ENCODE peak calls at places on chromosomes 16 and 17, in eight cellular contexts. C is head of caudate nucleus; D is fibroblast of the conjunctiva; S is T follicular helper cell; L is naive B cell; P is cardiac septum; U is stimulated activated CD8-positive, alpha-beta memory T cell treated with anti-CD3 and anti-CD28 coated beads, Interleukin-12 subunit alpha, Interleukin-12 subunit beta, amount 100 ng/mL, for 4 hours; W is NCI-H748 treated with DMSO at 0.1 percent for 48 hours. R is an unnamed sample.

GRCh38 chr17:50064253-50064991 is 8.5 kb downstream of the ITGA3 start:
- DNase-seq in C (peak), D (peak), S (no peak), L (no peak), P (no peak), U (no peak), W (no peak), R (peak)

GRCh38 chr17:72369366-72369765 is 248.5 kb downstream of the SOX9 start:
- DNase-seq in C (no peak), D (no peak), S (no peak), L (no peak), P (no peak), U (no peak), W (no peak), R (no peak)

GRCh38 chr17:78399693-78400144 is 21.3 kb downstream of the PGS1 start:
- DNase-seq in C (no peak), D (no peak), S (no peak), L (no peak), P (no peak), U (no peak), W (no peak), R (no peak)

GRCh38 chr16:11792404-11793260 is 4.4 kb downstream of the ZC3H7A start:
- DNase-seq in C (no peak), D (no peak), S (no peak), L (no peak), P (no peak), U (no peak), W (peak), R (no peak)

GRCh38 chr16:88454315-88455057 is 1.4 kb downstream of the ZFPM1 start:
- DNase-seq in C (no peak), D (no peak), S (no peak), L (peak), P (no peak), U (peak), W (peak), R (no peak)

GRCh38 chr17:49723423-49723822 is 15.7 kb upstream of the SLC35B1 start:
- DNase-seq in C (no peak), D (no peak), S (no peak), L (no peak), P (no peak), U (no peak), W (no peak), R (no peak)

GRCh38 chr16:70512456-70512855 is 10.9 kb downstream of the COG4 start:
- DNase-seq in C (no peak), D (no peak), S (no peak), L (no peak), P (no peak), U (no peak), W (no peak), R (peak)

GRCh38 chr16:64398795-64399194 is 723.1 kb downstream of the CDH11 start:
- DNase-seq in C (no peak), D (no peak), S (no peak), L (no peak), P (no peak), U (no peak), W (no peak), R (no peak)

GRCh38 chr17:38798614-38799500 is 499 bp downstream of the PIP4K2B start:
- DNase-seq in C (peak), D (no peak), S (peak), L (no peak), P (peak), U (no peak), W (peak), R (peak)

GRCh38 chr17:15398291-15398690 is 56.9 kb upstream of the TEKT3 start:
- DNase-seq in C (no peak), D (no peak), S (no peak), L (no peak), P (no peak), U (no peak), W (no peak), R (no peak)

GRCh38 chr17:59534583-59534982 is 30.8 kb upstream of the DHX40 start:
- DNase-seq in C (no peak), D (no peak), S (no peak), L (no peak), P (no peak), U (no peak), W (no peak), R (no peak)

GRCh38 chr17:58452738-58453137 is 35.4 kb upstream of the RNF43 start:
- DNase-seq in C (no peak), D (no peak), S (no peak), L (no peak), P (no peak), U (no peak), W (no peak), R (peak)

GRCh38 chr16:31452631-31453106 is 6.6 kb upstream of the ARMC5 start:
- DNase-seq in C (no peak), D (peak), S (no peak), L (no peak), P (no peak), U (no peak), W (no peak), R (peak)

GRCh38 chr17:43599046-43599395 is 52.9 kb upstream of the ETV4 start:
- DNase-seq in C (no peak), D (no peak), S (no peak), L (no peak), P (no peak), U (no peak), W (no peak), R (no peak)

GRCh38 chr17:55549140-55549539 is 37.9 kb upstream of the SMIM36 start:
- DNase-seq in C (no peak), D (no peak), S (no peak), L (no peak), P (no peak), U (no peak), W (no peak), R (no peak)

GRCh38 chr16:76583466-76583865 is 306.3 kb downstream of the CNTNAP4 start:
- DNase-seq in C (peak), D (peak), S (no peak), L (no peak), P (no peak), U (no peak), W (peak), R (no peak)

GRCh38 chr17:50638851-50639767 is 4.4 kb downstream of the ABCC3 start:
- DNase-seq in C (peak), D (peak), S (no peak), L (no peak), P (peak), U (no peak), W (no peak), R (peak)

GRCh38 chr16:77364770-77365169 is 70.1 kb downstream of the ADAMTS18 start:
- DNase-seq in C (no peak), D (no peak), S (no peak), L (no peak), P (no peak), U (no peak), W (no peak), R (no peak)

GRCh38 chr17:4087911-4088693 is 54.7 kb downstream of the ZZEF1 start:
- DNase-seq in C (no peak), D (no peak), S (no peak), L (no peak), P (no peak), U (no peak), W (no peak), R (no peak)

GRCh38 chr16:3467920-3468319 is 24.4 kb downstream of the NAA60 start:
- DNase-seq in C (no peak), D (no peak), S (no peak), L (no peak), P (no peak), U (no peak), W (no peak), R (peak)

GRCh38 chr17:65954148-65954449 is 237.8 kb downstream of the CEP112 start:
- DNase-seq in C (no peak), D (no peak), S (no peak), L (no peak), P (no peak), U (no peak), W (no peak), R (peak)

GRCh38 chr17:75684924-75685323 is 17.8 kb downstream of the SAP30BP start:
- DNase-seq in C (no peak), D (no peak), S (no peak), L (no peak), P (no peak), U (no peak), W (no peak), R (peak)

GRCh38 chr17:22703204-22703603 is 1010.9 kb downstream of the KCNJ18 start:
- DNase-seq in C (no peak), D (no peak), S (no peak), L (no peak), P (peak), U (no peak), W (no peak), R (no peak)

GRCh38 chr17:79788989-79789942 is 7.6 kb downstream of the CBX8 start:
- DNase-seq in C (no peak), D (no peak), S (no peak), L (no peak), P (no peak), U (no peak), W (no peak), R (no peak)

GRCh38 chr16:22402191-22402590 is 27.8 kb upstream of the CDR2 start:
- DNase-seq in C (no peak), D (no peak), S (no peak), L (no peak), P (no peak), U (no peak), W (no peak), R (no peak)

GRCh38 chr17:16652847-16653366 is 743 bp downstream of the ZNF624 start:
- DNase-seq in C (no peak), D (no peak), S (no peak), L (no peak), P (no peak), U (no peak), W (peak), R (no peak)

GRCh38 chr16:2482181-2483107 is 7.5 kb downstream of the TBC1D24 start:
- DNase-seq in C (peak), D (peak), S (no peak), L (no peak), P (no peak), U (no peak), W (no peak), R (no peak)

GRCh38 chr17:26775219-26775822 is 518.6 kb upstream of the WSB1 start:
- DNase-seq in C (no peak), D (no peak), S (no peak), L (no peak), P (no peak), U (no peak), W (no peak), R (no peak)

GRCh38 chr17:37373530-37374159 is 2.1 kb upstream of the C17orf78 start:
- DNase-seq in C (peak), D (peak), S (peak), L (peak), P (no peak), U (peak), W (peak), R (peak)

GRCh38 chr16:78092755-78093154 is 6.7 kb upstream of the WWOX start:
- DNase-seq in C (no peak), D (no peak), S (no peak), L (no peak), P (no peak), U (no peak), W (no peak), R (no peak)

GRCh38 chr17:54974758-54975157 is 6.2 kb downstream of the STXBP4 start:
- DNase-seq in C (no peak), D (no peak), S (no peak), L (no peak), P (no peak), U (no peak), W (no peak), R (no peak)